ENCODE peak calls at places on chromosomes 7 and 10, in four cellular contexts. K is K562, M is HL-60, U is GM12878. S is an unnamed sample.

GRCh38 chr10:89120931-89121907 is 85.9 kb downstream of the CH25H start:
- DNase-seq in K (no peak), M (no peak), U (no peak), S (no peak)

GRCh38 chr10:100374137-100374655 is 27.2 kb downstream of the SCD start:
- DNase-seq in K (peak), M (peak), U (no peak), S (no peak)

GRCh38 chr7:4871930-4872675 is 10.3 kb upstream of the PAPOLB start:
- DNase-seq in K (peak), M (no peak), U (no peak), S (no peak)

GRCh38 chr7:106022193-106022821 is 59.2 kb downstream of the CDHR3 start:
- DNase-seq in K (no peak), M (peak), U (peak), S (no peak)

GRCh38 chr10:127992376-127992775 is 85.5 kb downstream of the PTPRE start:
- DNase-seq in K (no peak), M (no peak), U (no peak), S (no peak)

GRCh38 chr10:68082815-68083395 is 7.8 kb upstream of the HERC4 start:
- DNase-seq in K (no peak), M (no peak), U (no peak), S (no peak)

GRCh38 chr10:116472874-116473273 is 45.2 kb downstream of the PNLIPRP3 start:
- DNase-seq in K (no peak), M (no peak), U (no peak), S (no peak)

GRCh38 chr7:79292834-79293233 is 160.6 kb downstream of the MAGI2 start:
- DNase-seq in K (no peak), M (no peak), U (no peak), S (no peak)

GRCh38 chr7:27150568-27151340 is 1.6 kb downstream of the HOXA3 start:
- DNase-seq in K (peak), M (peak), U (no peak), S (peak)

GRCh38 chr7:17234398-17235021 is 63.9 kb upstream of the AHR start:
- DNase-seq in K (peak), M (peak), U (peak), S (peak)

GRCh38 chr10:117137031-117137910 is 799 bp downstream of the VAX1 start:
- DNase-seq in K (no peak), M (no peak), U (no peak), S (no peak)

GRCh38 chr10:132663666-132664365 is 122.1 kb downstream of the NKX6-2 start:
- DNase-seq in K (no peak), M (no peak), U (no peak), S (no peak)

GRCh38 chr10:96910488-96911395 is 78.6 kb downstream of the LCOR start:
- DNase-seq in K (peak), M (peak), U (peak), S (peak)

GRCh38 chr7:107528461-107528860 is 35.3 kb downstream of the COG5 start:
- DNase-seq in K (no peak), M (no peak), U (no peak), S (no peak)

GRCh38 chr7:156898938-156899337 is 6.0 kb upstream of the LMBR1 start:
- DNase-seq in K (no peak), M (no peak), U (no peak), S (no peak)

GRCh38 chr10:2592533-2592932 is 474.8 kb upstream of the PFKP start:
- DNase-seq in K (no peak), M (no peak), U (no peak), S (no peak)

GRCh38 chr10:124663228-124663627 is 81.0 kb downstream of the FAM53B start:
- DNase-seq in K (no peak), M (no peak), U (no peak), S (no peak)

GRCh38 chr7:44384586-44385383 is 59.4 kb upstream of the CAMK2B start:
- DNase-seq in K (no peak), M (no peak), U (no peak), S (no peak)

GRCh38 chr10:87064651-87065050 is 30.0 kb downstream of the GLUD1 start:
- DNase-seq in K (no peak), M (no peak), U (no peak), S (no peak)

GRCh38 chr7:42015413-42015698 is 221.7 kb downstream of the GLI3 start:
- DNase-seq in K (no peak), M (no peak), U (no peak), S (no peak)

GRCh38 chr10:132484922-132485321 is 52.7 kb upstream of the INPP5A start:
- DNase-seq in K (no peak), M (no peak), U (no peak), S (no peak)

GRCh38 chr7:45721949-45722598 is 147.9 kb downstream of the ADCY1 start:
- DNase-seq in K (no peak), M (no peak), U (no peak), S (no peak)
- TF ChIP-seq SPI1 in K (no peak), M (no peak), U (no peak), S (no peak)

DNA sequence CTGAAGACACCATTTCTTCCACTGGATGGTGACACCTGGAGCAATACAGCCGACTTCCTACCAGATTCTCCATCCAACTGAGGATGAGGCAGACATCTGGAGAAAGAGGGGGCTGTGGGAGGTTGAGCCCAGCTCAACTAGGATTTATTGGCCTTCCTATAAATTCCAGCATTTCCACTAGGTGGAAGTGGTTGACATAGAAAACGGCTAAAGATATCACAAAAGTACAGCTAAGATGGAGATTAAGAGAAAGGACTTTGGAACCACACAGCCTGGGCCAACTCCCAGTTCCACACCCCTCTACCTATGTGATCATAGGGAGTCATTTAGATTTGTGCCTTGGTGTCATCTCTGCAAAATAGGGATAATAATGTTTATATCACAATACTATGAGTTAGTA is 61.3 kb upstream of the CAV2 start:
- DNase-seq in K (no peak), M (no peak), U (no peak), S (no peak)
- TF ChIP-seq SPI1 in K (no peak), M (no peak), U (no peak), S (no peak)

DNA sequence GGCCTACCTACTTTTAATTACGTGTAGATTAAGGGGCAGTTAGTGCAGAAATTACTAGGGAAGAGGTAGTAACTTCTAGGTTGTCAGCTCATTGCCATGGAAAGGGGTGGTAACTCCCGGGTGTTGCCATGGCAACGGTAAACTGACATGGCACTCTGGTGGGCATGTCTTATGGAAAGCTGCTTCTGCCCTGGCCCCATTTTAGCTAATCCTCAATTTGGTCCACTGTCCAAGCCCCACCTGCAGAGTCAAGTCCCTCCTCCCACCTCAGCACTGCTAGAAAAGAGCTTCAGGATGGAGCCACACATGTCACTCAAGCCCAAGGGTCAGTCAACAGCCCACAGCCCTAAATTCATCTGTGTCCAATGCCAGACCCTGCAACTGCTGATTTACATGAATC is 7.5 kb upstream of the ZKSCAN1 start:
- DNase-seq in K (no peak), M (no peak), U (no peak), S (no peak)
- TF ChIP-seq SPI1 in K (no peak), M (no peak), U (no peak), S (no peak)

GRCh38 chr10:79052311-79053080 is 16.3 kb upstream of the ZMIZ1 start:
- DNase-seq in K (peak), M (no peak), U (no peak), S (no peak)
- TF ChIP-seq SPI1 in K (no peak), M (no peak), U (no peak), S (no peak)

GRCh38 chr7:101237206-101238067 is at the start of gene CLDN15:
- DNase-seq in K (peak), M (no peak), U (no peak), S (no peak)
- TF ChIP-seq SPI1 in K (no peak), M (no peak), U (no peak), S (no peak)

GRCh38 chr10:129918401-129918800 is 45.7 kb downstream of the EBF3 start:
- DNase-seq in K (no peak), M (no peak), U (no peak), S (no peak)
- TF ChIP-seq SPI1 in K (no peak), M (no peak), U (no peak), S (no peak)

GRCh38 chr7:130917669-130918128 is 183.7 kb upstream of the KLF14 start:
- DNase-seq in K (no peak), M (no peak), U (no peak), S (no peak)
- TF ChIP-seq SPI1 in K (no peak), M (no peak), U (no peak), S (no peak)

S was measured in GM12891.